ENCODE peak calls at places on chromosomes 13 and 19, in five cellular contexts. D, E, R, L and G are unnamed samples.

GRCh38 chr19:34480971-34481821 is at the start of gene WTIP:
- DNase-seq in E (peak; percentile 84), R (peak; percentile 39), L (peak; percentile 64), D (peak; percentile 95), G (peak; percentile 93)

GRCh38 chr13:87952377-87952776 is 281.2 kb downstream of the SLITRK5 start:
- DNase-seq in R (no peak), L (no peak), E (no peak), D (no peak), G (no peak)

GRCh38 chr13:20274466-20274865 is 42.3 kb upstream of the GJB6 start:
- DNase-seq in E (no peak), R (no peak), L (no peak), D (no peak), G (no peak)

GRCh38 chr13:40986328-40986856 is 32.7 kb downstream of the ELF1 start:
- DNase-seq in E (no peak), R (no peak), D (no peak), L (no peak), G (no peak)

GRCh38 chr19:1591421-1592022 is 1.1 kb downstream of the MBD3 start:
- DNase-seq in D (peak; percentile 39), E (no peak), L (no peak), R (no peak), G (no peak)

GRCh38 chr19:32201661-32202060 is 143.7 kb upstream of the ZNF507 start:
- DNase-seq in R (no peak), D (no peak), L (no peak), E (no peak), G (no peak)

GRCh38 chr13:38685974-38686571 is 804 bp upstream of the FREM2 start:
- DNase-seq in L (no peak), D (peak; percentile 77), E (no peak), R (peak; percentile 63), G (peak; percentile 80)

GRCh38 chr13:24630851-24631341 is 49.3 kb upstream of the ATP12A start:
- DNase-seq in D (no peak), L (no peak), E (no peak), R (no peak), G (no peak)

GRCh38 chr19:2537544-2537943 is 61.6 kb downstream of the GADD45B start:
- DNase-seq in E (no peak), D (no peak), L (no peak), R (no peak), G (no peak)

GRCh38 chr19:37954421-37954874 is 47.4 kb downstream of the SIPA1L3 start:
- DNase-seq in E (no peak), D (peak; percentile 44), L (no peak), R (no peak), G (no peak)

GRCh38 chr19:23093832-23094231 is 23.0 kb upstream of the ZNF730 start:
- DNase-seq in E (no peak), R (no peak), L (no peak), D (peak; percentile 64), G (no peak)

GRCh38 chr13:43986395-43986794 is 106.7 kb downstream of the LACC1 start:
- DNase-seq in E (no peak), L (no peak), R (no peak), D (no peak), G (no peak)

GRCh38 chr13:23447927-23448326 is 14.4 kb upstream of the SACS start:
- DNase-seq in D (no peak), R (no peak), L (no peak), E (no peak), G (no peak)

GRCh38 chr19:48059331-48059730 is 15.5 kb upstream of the CABP5 start:
- DNase-seq in D (no peak), E (no peak), R (no peak), L (no peak), G (no peak)

GRCh38 chr19:34837262-34837661 is 64.2 kb upstream of the ZNF599 start:
- DNase-seq in E (peak; percentile 74), R (peak; percentile 68), D (peak; percentile 21), L (no peak), G (no peak)

GRCh38 chr19:15195987-15196682 is 4.7 kb downstream of the NOTCH3 start:
- DNase-seq in D (peak; percentile 89), R (peak; percentile 90), L (peak; percentile 94), E (no peak), G (peak; percentile 95)

GRCh38 chr19:677601-678380 is 1.6 kb downstream of the FSTL3 start:
- DNase-seq in D (no peak), R (no peak), L (no peak), E (no peak), G (no peak)

GRCh38 chr19:54209748-54210494 is 9.3 kb downstream of the RPS9 start:
- DNase-seq in D (peak; percentile 36), R (peak; percentile 97), L (peak; percentile 76), E (peak; percentile 80), G (peak; percentile 79)

GRCh38 chr13:36819811-36820140 is 754 bp downstream of the RFXAP start:
- DNase-seq in R (no peak), E (no peak), L (no peak), D (peak; percentile 56), G (no peak)

GRCh38 chr13:70457474-70457873 is 349.2 kb upstream of the KLHL1 start:
- DNase-seq in R (no peak), L (no peak), E (no peak), D (no peak), G (no peak)

GRCh38 chr13:50526771-50527567 is 316.5 kb downstream of the DLEU7 start:
- DNase-seq in D (no peak), L (peak; percentile 65), E (no peak), R (no peak), G (no peak)

GRCh38 chr13:69324109-69324886 is 783.3 kb upstream of the ATXN8OS start:
- DNase-seq in R (no peak), L (no peak), D (no peak), E (no peak), G (no peak)

GRCh38 chr19:18833849-18834643 is 2.3 kb downstream of the UPF1 start:
- DNase-seq in D (no peak), L (no peak), R (peak; percentile 57), E (no peak), G (no peak)
- H3K4me1 ChIP-seq in D (peaks cover 4% of the 10 kb centered on the region), L (no peaks in the 10 kb centered on the region), R (peaks cover 3% of the 10 kb centered on the region), E (peaks cover 73% of the 10 kb centered on the region), G (peaks cover 8% of the 10 kb centered on the region)

DNA sequence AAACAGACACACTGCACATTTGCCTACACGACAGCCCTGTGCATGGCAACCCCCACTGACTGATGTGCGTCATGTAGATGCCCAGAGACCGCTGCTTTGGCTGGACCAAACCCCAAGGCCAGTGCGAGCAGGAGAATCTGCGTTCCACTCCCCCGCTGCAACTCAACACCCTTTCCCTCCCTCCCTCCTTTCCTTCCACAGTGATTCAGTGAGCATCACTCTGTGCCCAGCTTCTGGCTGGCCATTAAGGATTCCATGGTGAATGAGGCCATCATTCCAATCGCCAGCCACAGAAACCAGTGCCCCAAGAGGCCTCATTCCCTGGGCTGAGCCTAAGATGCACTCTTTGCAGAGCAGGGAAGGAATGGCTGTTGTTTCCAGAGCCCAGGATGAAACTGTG is 61.6 kb downstream of the GSX1 start:
- DNase-seq in L (no peak), R (no peak), E (no peak), D (no peak), G (no peak)
- H3K27me3 ChIP-seq in L (no peaks in the 10 kb centered on the region), R (peaks cover 4% of the 10 kb centered on the region), E (peaks cover 82% of the 10 kb centered on the region), D (no peaks in the 10 kb centered on the region), G (no peaks in the 10 kb centered on the region)

GRCh38 chr19:17243340-17243853 is 2.3 kb downstream of the NR2F6 start:
- DNase-seq in L (no peak), D (no peak), E (no peak), R (peak; percentile 64), G (no peak)
- H3K4me1 ChIP-seq in L (peaks cover 7% of the 10 kb centered on the region), D (peaks cover 11% of the 10 kb centered on the region), E (peaks cover 57% of the 10 kb centered on the region), R (peaks cover 45% of the 10 kb centered on the region), G (peaks cover 58% of the 10 kb centered on the region)

GRCh38 chr19:39084732-39085080 is 538 bp downstream of the ACP7 start:
- DNase-seq in D (no peak), E (no peak), L (no peak), R (no peak), G (no peak)
- H3K27me3 ChIP-seq in D (peaks cover 26% of the 10 kb centered on the region), E (peaks cover 99% of the 10 kb centered on the region), L (no peaks in the 10 kb centered on the region), R (peaks cover 38% of the 10 kb centered on the region), G (no peaks in the 10 kb centered on the region)